ENCODE peak calls at places on chromosomes 2 and 18, in four cellular contexts. W is GM12878; X is activated naive CD4-positive, alpha-beta T cell treated with Interleukin-2 at 50 U/mL for 16 hours; O is fibroblast of lung. V is an unnamed sample.

GRCh38 chr2:197461073-197461472 is 7.7 kb downstream of the COQ10B start:
- DNase-seq in O (peak), X (no peak), W (no peak), V (no peak)

GRCh38 chr2:230312638-230313037 is 14.4 kb upstream of the SP140L start:
- DNase-seq in O (peak), X (no peak), W (no peak), V (peak)

GRCh38 chr2:168480356-168480755 is 24.3 kb downstream of the CERS6 start:
- DNase-seq in W (no peak), X (no peak), O (no peak), V (no peak)

GRCh38 chr2:110716959-110717645 is 15.3 kb upstream of the ACOXL start:
- DNase-seq in W (no peak), X (no peak), O (peak), V (no peak)

GRCh38 chr2:167196461-167197252 is 308.4 kb downstream of the XIRP2 start:
- DNase-seq in X (no peak), W (no peak), O (peak), V (peak)

GRCh38 chr18:59570101-59570875 is 126.9 kb downstream of the CCBE1 start:
- DNase-seq in O (peak), W (no peak), X (no peak), V (no peak)

GRCh38 chr2:56123538-56123937 is 60.3 kb upstream of the CCDC85A start:
- DNase-seq in O (no peak), X (no peak), W (no peak), V (no peak)

GRCh38 chr2:190863946-190864345 is 16.7 kb upstream of the GLS start:
- DNase-seq in X (no peak), W (no peak), O (no peak), V (no peak)

GRCh38 chr18:22682720-22683119 is 250.4 kb upstream of the RBBP8 start:
- DNase-seq in W (no peak), O (no peak), X (no peak), V (no peak)

GRCh38 chr18:71442830-71443229 is 1101.3 kb downstream of the CBLN2 start:
- DNase-seq in X (no peak), O (peak), W (no peak), V (peak)

GRCh38 chr2:134164306-134164705 is 89.6 kb upstream of the MGAT5 start:
- DNase-seq in O (no peak), W (no peak), X (no peak), V (no peak)

GRCh38 chr2:18369750-18370149 is 190.7 kb downstream of the RDH14 start:
- DNase-seq in X (no peak), O (peak), W (no peak), V (peak)

GRCh38 chr2:241762933-241763369 is 13.7 kb upstream of the GAL3ST2 start:
- DNase-seq in X (peak), W (peak), O (no peak), V (peak)

GRCh38 chr2:64865073-64865830 is 123.9 kb upstream of the SLC1A4 start:
- DNase-seq in W (no peak), X (peak), O (peak), V (peak)

GRCh38 chr2:149552226-149552625 is 35.3 kb downstream of the MMADHC start:
- DNase-seq in W (no peak), X (no peak), O (no peak), V (no peak)

GRCh38 chr2:489084-489483 is 188.1 kb downstream of the TMEM18 start:
- DNase-seq in W (no peak), O (no peak), X (no peak), V (no peak)

GRCh38 chr18:49560277-49561126 is 1.4 kb upstream of the LIPG start:
- DNase-seq in O (peak), X (no peak), W (no peak), V (no peak)

GRCh38 chr2:104704846-104705245 is 149.1 kb upstream of the POU3F3 start:
- DNase-seq in X (no peak), O (no peak), W (no peak), V (no peak)

GRCh38 chr2:7031424-7032245 is 114.4 kb downstream of the RNF144A start:
- DNase-seq in X (peak), W (no peak), O (peak), V (peak)

GRCh38 chr2:18824317-18824716 is 234.9 kb upstream of the NT5C1B start:
- DNase-seq in W (no peak), X (no peak), O (no peak), V (no peak)

GRCh38 chr2:191836853-191837769 is 9.8 kb downstream of the CAVIN2 start:
- DNase-seq in W (no peak), X (no peak), O (no peak), V (no peak)

GRCh38 chr2:96923810-96924774 is 54.2 kb upstream of the SEMA4C start:
- DNase-seq in X (peak), O (no peak), W (no peak), V (no peak)

GRCh38 chr2:11669454-11670291 is at the start of gene NTSR2:
- DNase-seq in W (no peak), X (peak), O (peak), V (no peak)

GRCh38 chr2:190546734-190547133 is 12.2 kb upstream of the NEMP2 start:
- DNase-seq in W (no peak), X (no peak), O (no peak), V (no peak)

GRCh38 chr2:232260075-232260474 is 118.5 kb upstream of the ALPP start:
- DNase-seq in O (peak), X (no peak), W (no peak), V (peak)

GRCh38 chr18:26549103-26549485 is 741 bp upstream of the KCTD1 start:
- DNase-seq in X (peak), W (no peak), O (peak), V (peak)

V was measured in PC-3.